ENCODE peak calls at places on chromosome 19, in seven cellular contexts. X, Q, M, S, B, T and Y are unnamed samples.

GRCh38 chr19:14950421-14950820 is 9.1 kb downstream of the OR7C2 start:
- DNase-seq in X (no peak), Q (no peak), M (no peak), S (no peak), B (no peak), T (no peak), Y (no peak)

GRCh38 chr19:6947745-6948144 is 60.4 kb downstream of the ADGRE1 start:
- DNase-seq in X (no peak), Q (no peak), M (no peak), S (peak), B (no peak), T (no peak), Y (peak)

GRCh38 chr19:47752440-47753211 is 7.3 kb downstream of the NOP53 start:
- DNase-seq in X (no peak), Q (no peak), M (no peak), S (no peak), B (no peak), T (no peak), Y (no peak)

GRCh38 chr19:30228726-30229523 is 143.3 kb upstream of the ZNF536 start:
- DNase-seq in X (no peak), Q (peak), M (no peak), S (no peak), B (no peak), T (no peak), Y (no peak)

GRCh38 chr19:56111601-56112312 is 9.3 kb downstream of the ZNF787 start:
- DNase-seq in X (no peak), Q (no peak), M (no peak), S (peak), B (no peak), T (no peak), Y (no peak)

GRCh38 chr19:1063909-1064660 is 2.9 kb upstream of the ARHGAP45 start:
- DNase-seq in X (no peak), Q (peak), M (peak), S (no peak), B (no peak), T (no peak), Y (no peak)

GRCh38 chr19:6987850-6988249 is 33.4 kb downstream of the MBD3L2B start:
- DNase-seq in X (no peak), Q (no peak), M (no peak), S (no peak), B (no peak), T (no peak), Y (no peak)

GRCh38 chr19:43438291-43439162 is 23.8 kb downstream of the TEX101 start:
- DNase-seq in X (peak), Q (no peak), M (no peak), S (peak), B (peak), T (no peak), Y (peak)

GRCh38 chr19:14943601-14944000 is 2.3 kb downstream of the OR7C2 start:
- DNase-seq in X (no peak), Q (no peak), M (no peak), S (no peak), B (no peak), T (no peak), Y (peak)

GRCh38 chr19:44212865-44213346 is 574 bp downstream of the ZNF227 start:
- DNase-seq in X (no peak), Q (peak), M (no peak), S (no peak), B (peak), T (no peak), Y (no peak)

GRCh38 chr19:53962887-53963435 is at the start of gene CACNG8:
- DNase-seq in X (no peak), Q (peak), M (no peak), S (no peak), B (no peak), T (no peak), Y (no peak)

GRCh38 chr19:41302624-41303351 is 7.2 kb upstream of the CCDC97 start:
- DNase-seq in X (no peak), Q (no peak), M (no peak), S (peak), B (no peak), T (no peak), Y (no peak)

GRCh38 chr19:28598861-28599260 is 614.1 kb downstream of the UQCRFS1 start:
- DNase-seq in X (no peak), Q (no peak), M (no peak), S (no peak), B (no peak), T (no peak), Y (no peak)

GRCh38 chr19:49216076-49216475 is 58.5 kb downstream of the TRPM4 start:
- DNase-seq in X (no peak), Q (no peak), M (no peak), S (no peak), B (no peak), T (no peak), Y (no peak)

GRCh38 chr19:6800991-6801396 is 28.5 kb downstream of the VAV1 start:
- DNase-seq in X (no peak), Q (no peak), M (no peak), S (no peak), B (no peak), T (no peak), Y (peak)

GRCh38 chr19:27762933-27763332 is 1450.0 kb downstream of the UQCRFS1 start:
- DNase-seq in X (no peak), Q (no peak), M (no peak), S (no peak), B (no peak), T (no peak), Y (no peak)

GRCh38 chr19:50829801-50830200 is 3.6 kb downstream of the KLK15 start:
- DNase-seq in X (no peak), Q (no peak), M (no peak), S (no peak), B (no peak), T (no peak), Y (no peak)

GRCh38 chr19:39550197-39550596 is 10.2 kb upstream of the EID2 start:
- DNase-seq in X (no peak), Q (no peak), M (no peak), S (no peak), B (no peak), T (no peak), Y (no peak)

GRCh38 chr19:58399903-58400637 is 4.6 kb downstream of the RNF225 start:
- DNase-seq in X (no peak), Q (no peak), M (no peak), S (no peak), B (no peak), T (no peak), Y (no peak)

GRCh38 chr19:48367855-48368254 is 3.7 kb downstream of the SYNGR4 start:
- DNase-seq in X (no peak), Q (no peak), M (no peak), S (no peak), B (no peak), T (no peak), Y (no peak)